ENCODE peak calls at places on chromosomes 12 and 14, in six cellular contexts. S, P, V, X, R and D are unnamed samples.

GRCh38 chr14:60970146-60970545 is 10.7 kb downstream of the TRMT5 start:
- DNase-seq in V (no peak), R (no peak), X (no peak), P (no peak), S (no peak), D (peak; percentile 59)

GRCh38 chr12:82968644-82969339 is 282.1 kb downstream of the TMTC2 start:
- DNase-seq in V (no peak), X (no peak), S (no peak), P (no peak), R (no peak), D (no peak)

GRCh38 chr14:60532442-60532841 is 23.5 kb downstream of the SIX6 start:
- DNase-seq in P (no peak), S (no peak), X (no peak), V (no peak), R (no peak), D (no peak)

GRCh38 chr12:27207626-27208413 is 36.3 kb upstream of the STK38L start:
- DNase-seq in S (no peak), X (no peak), P (peak; percentile 45), V (no peak), R (no peak), D (no peak)

GRCh38 chr14:50924848-50925247 is 19.4 kb downstream of the PYGL start:
- DNase-seq in R (no peak), V (no peak), X (no peak), S (no peak), P (no peak), D (peak; percentile 80)

GRCh38 chr14:60637490-60638452 is 11.5 kb downstream of the SIX1 start:
- DNase-seq in R (peak; percentile 82), X (no peak), P (peak; percentile 53), V (peak; percentile 64), S (peak; percentile 59), D (no peak)

GRCh38 chr14:72692678-72693077 is 201.2 kb downstream of the DPF3 start:
- DNase-seq in S (no peak), X (no peak), V (peak; percentile 79), R (no peak), P (no peak), D (peak; percentile 11)

GRCh38 chr14:103705158-103705523 is 10.1 kb downstream of the XRCC3 start:
- DNase-seq in V (no peak), P (no peak), X (no peak), S (no peak), R (no peak), D (peak; percentile 97)

GRCh38 chr14:100762901-100763300 is 36.2 kb downstream of the DLK1 start:
- DNase-seq in R (no peak), S (no peak), P (no peak), V (no peak), X (no peak), D (no peak)

GRCh38 chr12:114995891-114996290 is 311.9 kb upstream of the TBX3 start:
- DNase-seq in R (no peak), S (no peak), X (no peak), P (peak; percentile 73), V (no peak), D (no peak)

GRCh38 chr12:132030367-132031038 is 80.8 kb downstream of the EP400 start:
- DNase-seq in P (peak; percentile 61), V (no peak), S (no peak), R (no peak), X (peak; percentile 70), D (peak; percentile 12)

GRCh38 chr12:113190761-113191160 is 5.2 kb downstream of the RITA1 start:
- DNase-seq in V (peak; percentile 74), X (peak; percentile 65), P (peak; percentile 45), R (no peak), S (no peak), D (no peak)

GRCh38 chr12:47899466-47899865 is 5.3 kb downstream of the VDR start:
- DNase-seq in S (no peak), X (no peak), R (no peak), V (no peak), P (no peak), D (no peak)

GRCh38 chr12:56129210-56129691 is 1.2 kb downstream of the ESYT1 start:
- DNase-seq in P (peak; percentile 36), S (no peak), V (peak; percentile 81), X (peak; percentile 50), R (peak; percentile 72), D (peak; percentile 56)

GRCh38 chr12:795305-795704 is 42.9 kb downstream of the WNK1 start:
- DNase-seq in R (no peak), V (no peak), X (no peak), P (no peak), S (no peak), D (no peak)

GRCh38 chr12:81077329-81077685 is 572 bp upstream of the ACSS3 start:
- DNase-seq in X (peak; percentile 24), R (no peak), V (peak; percentile 95), S (peak; percentile 57), P (no peak), D (no peak)

GRCh38 chr12:119659289-119659897 is 8.5 kb upstream of the PRKAB1 start:
- DNase-seq in P (peak; percentile 24), X (peak; percentile 44), R (no peak), V (no peak), S (peak; percentile 35), D (peak; percentile 30)

GRCh38 chr12:50763637-50764115 is at the start of gene ATF1:
- DNase-seq in X (peak; percentile 95), S (peak; percentile 83), V (peak; percentile 98), R (peak; percentile 91), P (peak; percentile 93), D (peak; percentile 93)

GRCh38 chr12:87413784-87414183 is 615.4 kb downstream of the C12orf50 start:
- DNase-seq in P (peak; percentile 47), S (no peak), R (no peak), V (no peak), X (peak; percentile 51), D (no peak)

GRCh38 chr12:63306476-63306875 is 155.5 kb upstream of the AVPR1A start:
- DNase-seq in R (no peak), X (no peak), S (no peak), V (no peak), P (no peak), D (no peak)

GRCh38 chr14:100789460-100790417 is 36.2 kb upstream of the MEG3 start:
- DNase-seq in P (no peak), R (no peak), X (peak; percentile 23), V (no peak), S (no peak), D (no peak)

GRCh38 chr14:104968153-104968527 is 10.0 kb downstream of the AHNAK2 start:
- DNase-seq in R (peak; percentile 79), V (peak; percentile 69), S (no peak), P (peak; percentile 35), X (peak; percentile 70), D (no peak)

GRCh38 chr12:132023658-132024057 is 73.9 kb downstream of the EP400 start:
- DNase-seq in V (no peak), P (no peak), R (no peak), X (no peak), S (no peak), D (no peak)

GRCh38 chr12:95674631-95675030 is 115.9 kb downstream of the NTN4 start:
- DNase-seq in P (no peak), S (no peak), V (no peak), R (no peak), X (peak; percentile 46), D (no peak)

GRCh38 chr14:68979722-68980552 is 835 bp upstream of the ACTN1 start:
- DNase-seq in P (peak; percentile 63), V (peak; percentile 79), X (peak; percentile 51), R (peak; percentile 81), S (peak; percentile 48), D (peak; percentile 57)

GRCh38 chr12:13744566-13744965 is 236.8 kb downstream of the GRIN2B start:
- DNase-seq in S (peak; percentile 47), P (no peak), V (no peak), X (no peak), R (no peak), D (no peak)

GRCh38 chr14:99667045-99667444 is 17.1 kb upstream of the CYP46A1 start:
- DNase-seq in X (no peak), R (no peak), S (no peak), V (no peak), P (no peak), D (no peak)

GRCh38 chr12:130998136-130998535 is 44.4 kb downstream of the ADGRD1 start:
- DNase-seq in X (no peak), S (no peak), P (no peak), R (no peak), V (no peak), D (no peak)

GRCh38 chr12:88445715-88446393 is 134.4 kb downstream of the KITLG start:
- DNase-seq in S (no peak), V (no peak), X (no peak), P (no peak), R (no peak), D (no peak)

GRCh38 chr12:93950321-93950720 is 198.1 kb upstream of the PLXNC1 start:
- DNase-seq in X (no peak), P (no peak), V (no peak), R (no peak), S (no peak), D (no peak)

GRCh38 chr12:3138896-3139590 is 61.9 kb downstream of the TSPAN9 start:
- DNase-seq in X (no peak), R (peak; percentile 48), V (no peak), S (no peak), P (no peak), D (no peak)

GRCh38 chr12:52680363-52680762 is at the start of gene KRT1:
- DNase-seq in X (no peak), V (no peak), P (no peak), R (no peak), S (no peak), D (no peak)
- H4K91ac ChIP-seq in X (no peak within 1 kb of the TSS), V (no peak within 1 kb of the TSS), P (no peak within 1 kb of the TSS), R (no peak within 1 kb of the TSS), S (no peak within 1 kb of the TSS), D (no peak within 1 kb of the TSS)

GRCh38 chr14:63941023-63941422 is 88.2 kb downstream of the SYNE2 start:
- DNase-seq in P (no peak), R (no peak), S (no peak), V (no peak), X (no peak), D (no peak)
- H3K23ac ChIP-seq in P (no peak overlapping the region), R (no peak overlapping the region), S (no peak overlapping the region), V (no peak overlapping the region), X (no peak overlapping the region), D (no peak overlapping the region)

GRCh38 chr14:22977684-22978486 is 4.5 kb downstream of the AJUBA start:
- DNase-seq in X (peak; percentile 66), S (peak; percentile 93), V (peak; percentile 92), P (peak; percentile 67), R (peak; percentile 77), D (peak; percentile 45)

GRCh38 chr14:22978487-22978837 is 3.9 kb downstream of the AJUBA start:
- DNase-seq in S (no peak), P (no peak), V (no peak), X (no peak), R (no peak), D (no peak)

GRCh38 chr14:22977434-22977683 is 5.0 kb downstream of the AJUBA start:
- DNase-seq in P (no peak), X (no peak), V (no peak), R (no peak), S (no peak), D (no peak)

GRCh38 chr14:22974530-22975313 is 7.6 kb downstream of the AJUBA start:
- DNase-seq in R (no peak), V (no peak), X (peak; percentile 62), P (no peak), S (no peak), D (no peak)

GRCh38 chr14:22976620-22977433 is 5.5 kb downstream of the AJUBA start:
- DNase-seq in V (no peak), X (peak; percentile 64), R (no peak), S (no peak), P (peak; percentile 63), D (no peak)
- H3K9ac ChIP-seq in V (no peak overlapping the region), X (peak overlapping the region; percentile 25), R (peak overlapping the region; percentile 27), S (no peak overlapping the region), P (peak overlapping the region; percentile 71), D (peak overlapping the region; percentile 11)

GRCh38 chr14:91159906-91160305 is 46.0 kb downstream of the DGLUCY start:
- DNase-seq in X (no peak), P (no peak), R (no peak), V (no peak), S (no peak), D (peak; percentile 52)
- H4K91ac ChIP-seq in X (no peak overlapping the region), P (no peak overlapping the region), R (no peak overlapping the region), V (no peak overlapping the region), S (no peak overlapping the region), D (peak overlapping the region; percentile 10)